ENCODE peak calls at places on chromosomes 12 and 14, in four cellular contexts. One of them, this sample, is unnamed.

GRCh38 chr14:59964251-59965007 is 44.5 kb downstream of the LRRC9 start:
- DNase-seq in AG10803: no peak
- DNase-seq in endothelial cell of umbilical vein: no peak
- DNase-seq in cardiac septum: no peak
- DNase-seq in this sample: no peak

GRCh38 chr12:132281021-132281420 is 48.4 kb downstream of the GALNT9 start:
- DNase-seq in AG10803: no peak
- DNase-seq in endothelial cell of umbilical vein: no peak
- DNase-seq in cardiac septum: no peak
- DNase-seq in this sample: no peak

GRCh38 chr12:38932320-38932719 is 26.9 kb upstream of the CPNE8 start:
- DNase-seq in AG10803: no peak
- DNase-seq in endothelial cell of umbilical vein: no peak
- DNase-seq in cardiac septum: no peak
- DNase-seq in this sample: no peak

GRCh38 chr14:32208490-32208889 is 5.4 kb upstream of the RNU6-8 start:
- DNase-seq in AG10803: no peak
- DNase-seq in endothelial cell of umbilical vein: no peak
- DNase-seq in cardiac septum: no peak
- DNase-seq in this sample: no peak

GRCh38 chr12:38775457-38775856 is 129.9 kb downstream of the CPNE8 start:
- DNase-seq in AG10803: no peak
- DNase-seq in endothelial cell of umbilical vein: no peak
- DNase-seq in cardiac septum: no peak
- DNase-seq in this sample: no peak

GRCh38 chr12:106015646-106016045 is 123.1 kb downstream of the NUAK1 start:
- DNase-seq in AG10803: no peak
- DNase-seq in endothelial cell of umbilical vein: no peak
- DNase-seq in cardiac septum: no peak
- DNase-seq in this sample: no peak

GRCh38 chr14:23174785-23175184 is 8.7 kb downstream of the SLC7A8 start:
- DNase-seq in AG10803: no peak
- DNase-seq in endothelial cell of umbilical vein: no peak
- DNase-seq in cardiac septum: no peak
- DNase-seq in this sample: no peak

GRCh38 chr14:72644038-72644437 is 249.9 kb downstream of the DPF3 start:
- DNase-seq in AG10803: no peak
- DNase-seq in endothelial cell of umbilical vein: no peak
- DNase-seq in cardiac septum: no peak
- DNase-seq in this sample: no peak

GRCh38 chr14:74614508-74615495 is 2.8 kb upstream of the LTBP2 start:
- DNase-seq in AG10803: peak; percentile 57
- DNase-seq in endothelial cell of umbilical vein: no peak
- DNase-seq in cardiac septum: no peak
- DNase-seq in this sample: no peak

GRCh38 chr12:24751181-24751580 is 197.7 kb downstream of the BCAT1 start:
- DNase-seq in AG10803: no peak
- DNase-seq in endothelial cell of umbilical vein: no peak
- DNase-seq in cardiac septum: no peak
- DNase-seq in this sample: no peak

GRCh38 chr12:69947922-69948321 is 122.9 kb downstream of the MYRFL start:
- DNase-seq in AG10803: no peak
- DNase-seq in endothelial cell of umbilical vein: no peak
- DNase-seq in cardiac septum: no peak
- DNase-seq in this sample: no peak

GRCh38 chr14:71165121-71165574 is 257.9 kb downstream of the PCNX1 start:
- DNase-seq in AG10803: peak; percentile 34
- DNase-seq in endothelial cell of umbilical vein: no peak
- DNase-seq in cardiac septum: no peak
- DNase-seq in this sample: peak; percentile 55

GRCh38 chr12:68871899-68872298 is 61.1 kb downstream of the CPM start:
- DNase-seq in AG10803: no peak
- DNase-seq in endothelial cell of umbilical vein: peak; percentile 11
- DNase-seq in cardiac septum: no peak
- DNase-seq in this sample: no peak

GRCh38 chr12:80837342-80837978 is 100.3 kb downstream of the LIN7A start:
- DNase-seq in AG10803: peak; percentile 74
- DNase-seq in endothelial cell of umbilical vein: peak; percentile 36
- DNase-seq in cardiac septum: no peak
- DNase-seq in this sample: peak; percentile 72

GRCh38 chr12:98154850-98155249 is 360.5 kb upstream of the TMPO start:
- DNase-seq in AG10803: no peak
- DNase-seq in endothelial cell of umbilical vein: peak; percentile 57
- DNase-seq in cardiac septum: no peak
- DNase-seq in this sample: no peak

GRCh38 chr14:105144666-105145380 is 23.8 kb downstream of the JAG2 start:
- DNase-seq in AG10803: no peak
- DNase-seq in endothelial cell of umbilical vein: no peak
- DNase-seq in cardiac septum: no peak
- DNase-seq in this sample: no peak

This sample was measured in AG20443.